ENCODE peak calls at places on chromosomes 3 and 15, in six cellular contexts. U, B, E, T, K and I are unnamed samples.

GRCh38 chr3:9600597-9600996 is 47.0 kb upstream of the LHFPL4 start:
- DNase-seq in U (peak; percentile 72), B (no peak), E (peak; percentile 13), T (peak; percentile 54), K (no peak), I (no peak)

GRCh38 chr15:55649058-55649423 is 60.9 kb upstream of the PYGO1 start:
- DNase-seq in U (no peak), B (peak; percentile 32), E (no peak), T (no peak), K (no peak), I (no peak)

GRCh38 chr15:34609658-34610057 is 26.2 kb upstream of the GOLGA8B start:
- DNase-seq in U (no peak), B (no peak), E (no peak), T (no peak), K (no peak), I (no peak)

GRCh38 chr3:4509043-4509442 is 15.9 kb downstream of the ITPR1 start:
- DNase-seq in U (no peak), B (no peak), E (no peak), T (no peak), K (no peak), I (no peak)

GRCh38 chr3:127762077-127762786 is 60.1 kb downstream of the MGLL start:
- DNase-seq in U (no peak), B (no peak), E (no peak), T (no peak), K (no peak), I (no peak)

GRCh38 chr15:61794276-61794675 is 266.0 kb downstream of the VPS13C start:
- DNase-seq in U (no peak), B (no peak), E (no peak), T (no peak), K (no peak), I (no peak)

GRCh38 chr3:46312996-46313395 is 40.9 kb upstream of the CCR2 start:
- DNase-seq in U (no peak), B (no peak), E (no peak), T (no peak), K (no peak), I (no peak)

GRCh38 chr15:24676431-24676830 is 856 bp downstream of the NPAP1 start:
- DNase-seq in U (no peak), B (no peak), E (no peak), T (no peak), K (no peak), I (no peak)

GRCh38 chr15:38905634-38906033 is 341.0 kb upstream of the RASGRP1 start:
- DNase-seq in U (no peak), B (no peak), E (no peak), T (no peak), K (no peak), I (no peak)

GRCh38 chr3:164459526-164460151 is 618.7 kb downstream of the SI start:
- DNase-seq in U (no peak), B (no peak), E (no peak), T (no peak), K (no peak), I (no peak)

GRCh38 chr3:100538339-100538706 is 45.9 kb downstream of the TMEM45A start:
- DNase-seq in U (no peak), B (no peak), E (no peak), T (no peak), K (no peak), I (no peak)

GRCh38 chr3:54801977-54802376 is 125.9 kb downstream of the LRTM1 start:
- DNase-seq in U (no peak), B (no peak), E (no peak), T (no peak), K (no peak), I (no peak)

GRCh38 chr3:153072856-153073255 is 89.2 kb upstream of the RAP2B start:
- DNase-seq in U (no peak), B (no peak), E (no peak), T (no peak), K (no peak), I (no peak)

GRCh38 chr3:4752201-4753072 is 226.8 kb upstream of the BHLHE40 start:
- DNase-seq in U (no peak), B (no peak), E (no peak), T (no peak), K (no peak), I (no peak)

GRCh38 chr15:70013647-70014310 is 83.9 kb downstream of the TLE3 start:
- DNase-seq in U (no peak), B (no peak), E (no peak), T (no peak), K (no peak), I (no peak)

GRCh38 chr3:57961828-57962447 is 46.3 kb upstream of the FLNB start:
- DNase-seq in U (no peak), B (no peak), E (no peak), T (no peak), K (no peak), I (no peak)

GRCh38 chr3:129867506-129868124 is 25.9 kb downstream of the TMCC1 start:
- DNase-seq in U (no peak), B (no peak), E (no peak), T (no peak), K (no peak), I (no peak)

GRCh38 chr3:3699816-3700633 is 99.2 kb upstream of the LRRN1 start:
- DNase-seq in U (no peak), B (no peak), E (no peak), T (peak; percentile 66), K (no peak), I (no peak)

GRCh38 chr15:63374686-63375520 is 6.7 kb downstream of the CA12 start:
- DNase-seq in U (no peak), B (peak; percentile 28), E (peak; percentile 53), T (no peak), K (no peak), I (no peak)

GRCh38 chr3:44301746-44302145 is 36.8 kb upstream of the TCAIM start:
- DNase-seq in U (no peak), B (no peak), E (no peak), T (no peak), K (no peak), I (no peak)